ENCODE peak calls at places on chromosomes 2 and 18, in six cellular contexts. One of them, this sample, is unnamed.

GRCh38 chr2:118584877-118585276 is 262.6 kb downstream of the EN1 start:
- DNase-seq in heart left ventricle: no peak
- DNase-seq in activated CD4-positive, alpha-beta T cell treated with anti-CD3 and anti-CD28 coated beads, Interleukin-2, amount 50 U/mL, for 1 hour: no peak
- DNase-seq in foreskin fibroblast: no peak
- DNase-seq in T follicular helper cell: no peak
- DNase-seq in heart right ventricle: no peak
- DNase-seq in this sample: no peak

GRCh38 chr2:148531175-148532048 is 113.1 kb upstream of the EPC2 start:
- DNase-seq in heart left ventricle: no peak
- DNase-seq in activated CD4-positive, alpha-beta T cell treated with anti-CD3 and anti-CD28 coated beads, Interleukin-2, amount 50 U/mL, for 1 hour: no peak
- DNase-seq in foreskin fibroblast: no peak
- DNase-seq in T follicular helper cell: no peak
- DNase-seq in heart right ventricle: no peak
- DNase-seq in this sample: no peak

GRCh38 chr2:145677371-145677770 is 1157.5 kb upstream of the ZEB2 start:
- DNase-seq in heart left ventricle: no peak
- DNase-seq in activated CD4-positive, alpha-beta T cell treated with anti-CD3 and anti-CD28 coated beads, Interleukin-2, amount 50 U/mL, for 1 hour: no peak
- DNase-seq in foreskin fibroblast: no peak
- DNase-seq in T follicular helper cell: no peak
- DNase-seq in heart right ventricle: no peak
- DNase-seq in this sample: no peak

GRCh38 chr18:415627-416612 is 84.6 kb downstream of the COLEC12 start:
- DNase-seq in heart left ventricle: no peak
- DNase-seq in activated CD4-positive, alpha-beta T cell treated with anti-CD3 and anti-CD28 coated beads, Interleukin-2, amount 50 U/mL, for 1 hour: no peak
- DNase-seq in foreskin fibroblast: peak
- DNase-seq in T follicular helper cell: no peak
- DNase-seq in heart right ventricle: no peak
- DNase-seq in this sample: no peak

GRCh38 chr2:174777334-174777733 is 13.1 kb upstream of the CHRNA1 start:
- DNase-seq in heart left ventricle: no peak
- DNase-seq in activated CD4-positive, alpha-beta T cell treated with anti-CD3 and anti-CD28 coated beads, Interleukin-2, amount 50 U/mL, for 1 hour: no peak
- DNase-seq in foreskin fibroblast: no peak
- DNase-seq in T follicular helper cell: no peak
- DNase-seq in heart right ventricle: no peak
- DNase-seq in this sample: no peak

GRCh38 chr2:159968282-159968900 is 94.0 kb downstream of the PLA2R1 start:
- DNase-seq in heart left ventricle: no peak
- DNase-seq in activated CD4-positive, alpha-beta T cell treated with anti-CD3 and anti-CD28 coated beads, Interleukin-2, amount 50 U/mL, for 1 hour: no peak
- DNase-seq in foreskin fibroblast: peak
- DNase-seq in T follicular helper cell: no peak
- DNase-seq in heart right ventricle: no peak
- DNase-seq in this sample: no peak

GRCh38 chr18:42114310-42114943 is 159.4 kb downstream of the PIK3C3 start:
- DNase-seq in heart left ventricle: peak
- DNase-seq in activated CD4-positive, alpha-beta T cell treated with anti-CD3 and anti-CD28 coated beads, Interleukin-2, amount 50 U/mL, for 1 hour: peak
- DNase-seq in foreskin fibroblast: peak
- DNase-seq in T follicular helper cell: peak
- DNase-seq in heart right ventricle: peak
- DNase-seq in this sample: no peak

GRCh38 chr18:35178260-35178659 is 62.6 kb upstream of the ZNF397 start:
- DNase-seq in heart left ventricle: no peak
- DNase-seq in activated CD4-positive, alpha-beta T cell treated with anti-CD3 and anti-CD28 coated beads, Interleukin-2, amount 50 U/mL, for 1 hour: no peak
- DNase-seq in foreskin fibroblast: peak
- DNase-seq in T follicular helper cell: no peak
- DNase-seq in heart right ventricle: no peak
- DNase-seq in this sample: no peak